ENCODE peak calls at places on chromosomes 6 and 20, in nine cellular contexts. K is K562, B is esophagus squamous epithelium, E is A549, R is heart left ventricle, Y is stomach, M is ovary, A is right lobe of liver, S is HCT116. W is an unnamed sample.

GRCh38 chr6:43702522-43703440 is 15.2 kb upstream of the MRPS18A start:
- DNase-seq in K (peak), B (no peak), E (peak), R (peak), Y (peak), M (peak), A (peak), S (peak), W (peak)

GRCh38 chr6:44073612-44074382 is 53.5 kb downstream of the MRPL14 start:
- DNase-seq in K (no peak), B (no peak), E (no peak), R (no peak), Y (no peak), M (no peak), A (no peak), S (no peak), W (no peak)

GRCh38 chr20:6718660-6719059 is 48.8 kb upstream of the BMP2 start:
- DNase-seq in K (no peak), B (no peak), E (no peak), R (no peak), Y (no peak), M (no peak), A (no peak), S (no peak), W (no peak)

GRCh38 chr6:17120019-17120418 is 18.2 kb downstream of the STMND1 start:
- DNase-seq in K (no peak), B (no peak), E (no peak), R (no peak), Y (no peak), M (no peak), A (no peak), S (no peak), W (no peak)

GRCh38 chr20:9051508-9051907 is 17.4 kb upstream of the PLCB4 start:
- DNase-seq in K (peak), B (no peak), E (peak), R (no peak), Y (no peak), M (no peak), A (no peak), S (peak), W (peak)

GRCh38 chr6:117399924-117400323 is 25.8 kb downstream of the ROS1 start:
- DNase-seq in K (peak), B (no peak), E (peak), R (no peak), Y (no peak), M (no peak), A (no peak), S (no peak), W (no peak)

GRCh38 chr6:12103158-12103557 is 91.0 kb downstream of the HIVEP1 start:
- DNase-seq in K (peak), B (no peak), E (no peak), R (no peak), Y (no peak), M (no peak), A (no peak), S (no peak), W (no peak)

GRCh38 chr20:15494841-15495240 is 1078.4 kb downstream of the KIF16B start:
- DNase-seq in K (no peak), B (no peak), E (no peak), R (no peak), Y (no peak), M (no peak), A (no peak), S (no peak), W (no peak)

GRCh38 chr20:57993738-57994431 is 234.6 kb downstream of the ANKRD60 start:
- DNase-seq in K (no peak), B (no peak), E (no peak), R (no peak), Y (no peak), M (no peak), A (no peak), S (no peak), W (no peak)

DNA sequence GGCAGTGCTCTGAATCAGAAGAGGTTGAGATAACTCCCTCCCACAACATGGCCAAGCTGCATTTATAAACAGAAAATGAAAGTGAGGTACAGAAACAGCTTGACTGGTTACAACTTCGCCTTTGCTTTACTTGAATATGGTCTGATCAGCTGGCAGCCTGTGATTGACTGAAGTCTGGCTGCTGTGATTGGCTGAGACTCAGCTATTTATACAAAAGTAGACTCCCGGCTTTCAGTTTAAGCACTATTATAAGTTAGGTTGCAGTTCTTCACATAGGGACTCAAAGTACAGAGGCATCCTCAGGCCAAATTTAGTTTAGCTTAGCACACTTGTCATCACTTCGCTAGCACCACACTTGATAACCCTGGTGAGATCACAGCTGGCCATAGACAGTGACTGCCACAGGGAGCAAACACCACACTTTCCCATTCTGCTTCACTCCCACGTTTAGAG is 362.6 kb downstream of the EPM2A start:
- DNase-seq in K (no peak), B (no peak), E (no peak), R (peak), Y (peak), M (no peak), A (no peak), S (no peak), W (no peak)
- H3K4me3 ChIP-seq in K (no peak), B (no peak), E (no peak), R (peak), Y (no peak), M (no peak), A (peak), S (no peak), W (no peak)

GRCh38 chr6:96521625-96522468 is at the start of gene UFL1:
- DNase-seq in K (peak), B (peak), E (peak), R (peak), Y (peak), M (peak), A (peak), S (peak), W (peak)
- TF ChIP-seq POLR2A in K (peak), B (peak), E (peak), R (peak), Y (no peak), M (peak), A (peak), S (peak), W (peak)

DNA sequence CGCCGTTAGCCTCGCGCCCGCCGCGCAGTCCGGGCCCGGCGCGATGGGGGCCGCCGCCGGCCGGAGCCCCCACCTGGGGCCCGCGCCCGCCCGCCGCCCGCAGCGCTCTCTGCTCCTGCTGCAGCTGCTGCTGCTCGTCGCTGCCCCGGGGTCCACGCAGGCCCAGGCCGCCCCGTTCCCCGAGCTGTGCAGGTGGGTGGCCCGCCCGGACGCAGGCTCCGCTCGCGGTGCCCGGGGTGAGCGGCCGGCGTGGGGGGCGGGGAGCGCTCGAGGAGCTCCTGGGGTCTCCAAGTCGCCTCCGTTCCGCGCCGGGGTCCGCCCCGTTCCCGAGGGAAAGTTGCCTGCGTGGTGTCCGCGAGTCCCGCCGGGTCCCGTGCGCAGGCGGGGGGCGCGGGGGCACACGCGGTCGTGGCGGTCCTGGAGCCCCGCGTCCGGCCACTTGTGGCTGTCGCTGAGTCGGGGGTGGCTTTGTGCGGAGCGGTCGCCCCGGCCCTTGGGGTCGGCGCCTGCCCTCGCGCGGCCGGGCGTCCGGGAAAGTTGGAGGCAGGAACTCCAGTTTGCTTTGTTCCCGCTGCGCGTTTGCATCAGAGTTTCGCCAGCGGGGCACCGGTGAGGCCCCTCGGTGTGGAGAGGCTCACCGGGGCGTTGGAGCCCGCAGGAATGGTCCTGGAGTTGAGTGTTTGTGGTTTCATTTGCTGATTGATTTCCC is 476 bp downstream of the IGF2R start:
- DNase-seq in K (no peak), B (no peak), E (peak), R (peak), Y (peak), M (peak), A (peak), S (no peak), W (peak)
- TF ChIP-seq CTCF in K (no peak), B (no peak), E (no peak), R (peak), Y (no peak), M (no peak), A (no peak), S (no peak), W (no peak)

GRCh38 chr6:42278131-42278853 is 60.6 kb upstream of the MRPS10 start:
- DNase-seq in K (no peak), B (no peak), E (no peak), R (no peak), Y (no peak), M (no peak), A (no peak), S (no peak), W (no peak)
- H3K4me3 ChIP-seq in K (no peak), B (no peak), E (no peak), R (no peak), Y (no peak), M (no peak), A (no peak), S (no peak), W (no peak)

GRCh38 chr6:36243562-36244212 is 26.2 kb upstream of the PNPLA1 start:
- DNase-seq in K (no peak), B (no peak), E (no peak), R (no peak), Y (no peak), M (no peak), A (no peak), S (no peak), W (no peak)

GRCh38 chr6:36242161-36242560 is 27.7 kb upstream of the PNPLA1 start:
- DNase-seq in K (no peak), B (no peak), E (no peak), R (no peak), Y (no peak), M (no peak), A (no peak), S (no peak), W (no peak)

GRCh38 chr6:36246511-36247268 is 23.2 kb upstream of the PNPLA1 start:
- DNase-seq in K (no peak), B (no peak), E (no peak), R (no peak), Y (no peak), M (no peak), A (no peak), S (no peak), W (no peak)

GRCh38 chr6:36245572-36246031 is 24.3 kb upstream of the PNPLA1 start:
- DNase-seq in K (peak), B (no peak), E (no peak), R (no peak), Y (peak), M (no peak), A (no peak), S (no peak), W (peak)

DNA sequence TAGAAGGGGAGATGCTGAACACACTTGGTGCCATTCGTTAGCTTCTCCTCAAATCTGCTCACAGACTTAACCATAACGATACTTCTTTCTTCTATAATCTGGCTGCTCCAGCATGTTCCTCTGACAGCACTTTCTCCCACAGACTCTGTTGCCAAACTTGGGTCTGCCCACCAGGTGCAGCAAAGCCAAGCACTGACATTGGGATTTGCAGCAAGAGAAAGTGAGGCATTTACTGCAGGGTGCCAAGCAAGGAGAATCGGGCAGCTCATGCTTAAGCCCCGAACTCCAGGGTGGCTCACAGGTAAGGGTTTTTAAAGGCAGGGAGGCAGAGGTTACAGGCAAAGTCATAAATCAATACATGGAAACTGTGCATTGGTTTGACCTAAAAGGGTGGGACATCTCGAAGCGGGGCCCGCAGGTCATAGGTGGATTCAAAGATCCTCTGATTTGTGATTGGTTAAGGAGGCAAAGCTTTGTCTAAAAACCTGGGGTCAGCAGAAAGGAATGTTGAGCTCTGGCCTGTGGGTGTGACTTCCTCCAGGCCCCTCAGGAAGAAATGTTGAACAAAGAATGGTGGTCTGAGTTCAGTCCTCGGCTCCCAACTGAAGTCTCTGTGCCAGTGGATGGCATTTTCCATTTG is 25.1 kb upstream of the PNPLA1 start:
- DNase-seq in K (peak), B (no peak), E (no peak), R (no peak), Y (no peak), M (no peak), A (no peak), S (peak), W (no peak)
- TF ChIP-seq POLR2A in K (no peak), B (no peak), E (no peak), R (no peak), Y (no peak), M (no peak), A (no peak), S (peak), W (no peak)

DNA sequence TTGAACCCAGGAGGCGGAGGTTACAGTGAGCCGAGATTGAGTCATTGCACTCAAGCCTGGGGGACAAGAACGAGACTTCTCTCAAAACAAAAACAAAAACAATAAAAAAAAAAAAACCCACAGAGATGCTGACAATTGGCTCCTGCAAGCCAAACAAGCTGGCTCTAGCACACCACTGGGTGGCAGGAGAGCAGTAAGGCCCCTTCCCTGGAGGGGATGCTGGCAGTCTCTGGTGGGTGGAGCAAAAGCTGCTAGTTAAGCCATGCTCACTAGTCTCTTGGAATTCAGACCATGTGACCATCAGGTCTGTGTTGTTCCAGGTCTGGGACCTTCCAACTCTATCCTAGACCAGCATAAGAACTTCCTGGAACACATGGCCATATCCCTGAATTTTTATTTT is 18.9 kb upstream of the DSN1 start:
- DNase-seq in K (peak), B (no peak), E (peak), R (peak), Y (peak), M (peak), A (no peak), S (peak), W (no peak)
- TF ChIP-seq CTCF in K (peak), B (peak), E (peak), R (peak), Y (peak), M (no peak), A (no peak), S (peak), W (peak)